ENCODE peak calls at places on chromosomes 2 and 18, in four cellular contexts. One of them, this sample, is unnamed.

GRCh38 chr2:17857016-17857415 is 21.5 kb upstream of the KCNS3 start:
- DNase-seq in GM23338: no peak
- DNase-seq in GM23248: peak
- DNase-seq in hepatocyte: no peak
- DNase-seq in this sample: no peak

GRCh38 chr2:118580651-118581050 is 266.8 kb downstream of the EN1 start:
- DNase-seq in hepatocyte: no peak
- DNase-seq in GM23248: peak
- DNase-seq in GM23338: no peak
- DNase-seq in this sample: no peak

GRCh38 chr18:9017900-9018217 is 84.6 kb upstream of the NDUFV2 start:
- DNase-seq in hepatocyte: no peak
- DNase-seq in GM23248: peak
- DNase-seq in GM23338: no peak
- DNase-seq in this sample: no peak

GRCh38 chr2:217899231-217900009 is 103.4 kb downstream of the TNS1 start:
- DNase-seq in hepatocyte: peak
- DNase-seq in GM23338: peak
- DNase-seq in GM23248: peak
- DNase-seq in this sample: peak

GRCh38 chr2:182280128-182280527 is 146.7 kb downstream of the PDE1A start:
- DNase-seq in GM23338: no peak
- DNase-seq in GM23248: peak
- DNase-seq in hepatocyte: no peak
- DNase-seq in this sample: no peak

GRCh38 chr2:238657132-238658053 is 190.5 kb upstream of the TWIST2 start:
- DNase-seq in hepatocyte: no peak
- DNase-seq in GM23338: peak
- DNase-seq in GM23248: peak
- DNase-seq in this sample: no peak

GRCh38 chr2:196170202-196170680 is 1.1 kb downstream of the STK17B start:
- DNase-seq in GM23338: peak
- DNase-seq in hepatocyte: peak
- DNase-seq in GM23248: peak
- DNase-seq in this sample: no peak

GRCh38 chr18:21949326-21950015 is 208.9 kb downstream of the MIB1 start:
- DNase-seq in GM23248: no peak
- DNase-seq in hepatocyte: no peak
- DNase-seq in GM23338: no peak
- DNase-seq in this sample: no peak

GRCh38 chr18:22563098-22563707 is 145.5 kb upstream of the CTAGE1 start:
- DNase-seq in GM23338: peak
- DNase-seq in GM23248: peak
- DNase-seq in hepatocyte: peak
- DNase-seq in this sample: peak

GRCh38 chr2:40434638-40435296 is 17.1 kb downstream of the SLC8A1 start:
- DNase-seq in GM23248: peak
- DNase-seq in hepatocyte: no peak
- DNase-seq in GM23338: no peak
- DNase-seq in this sample: peak

GRCh38 chr18:12943200-12943599 is 4.6 kb upstream of the SEH1L start:
- DNase-seq in GM23338: no peak
- DNase-seq in GM23248: peak
- DNase-seq in hepatocyte: no peak
- DNase-seq in this sample: no peak

GRCh38 chr18:24063121-24063731 is 48.7 kb downstream of the TTC39C start:
- DNase-seq in hepatocyte: no peak
- DNase-seq in GM23248: peak
- DNase-seq in GM23338: no peak
- DNase-seq in this sample: peak

GRCh38 chr2:57906152-57906732 is 140.4 kb upstream of the VRK2 start:
- DNase-seq in GM23248: peak
- DNase-seq in hepatocyte: peak
- DNase-seq in GM23338: peak
- DNase-seq in this sample: no peak

GRCh38 chr2:57902578-57902977 is 144.0 kb upstream of the VRK2 start:
- DNase-seq in GM23248: no peak
- DNase-seq in hepatocyte: no peak
- DNase-seq in GM23338: no peak
- DNase-seq in this sample: no peak

GRCh38 chr2:57908736-57909161 is 137.9 kb upstream of the VRK2 start:
- DNase-seq in GM23338: no peak
- DNase-seq in hepatocyte: no peak
- DNase-seq in GM23248: no peak
- DNase-seq in this sample: no peak

GRCh38 chr2:57907411-57907810 is 139.2 kb upstream of the VRK2 start:
- DNase-seq in GM23338: no peak
- DNase-seq in hepatocyte: no peak
- DNase-seq in GM23248: no peak
- DNase-seq in this sample: no peak
- TF ChIP-seq EZH2phosphoT487 in GM23338: no peak
- TF ChIP-seq EZH2phosphoT487 in hepatocyte: no peak
- TF ChIP-seq EZH2phosphoT487 in GM23248: no peak
- TF ChIP-seq EZH2phosphoT487 in this sample: no peak

GRCh38 chr2:210132239-210132638 is 39.0 kb downstream of the KANSL1L start:
- DNase-seq in hepatocyte: no peak
- DNase-seq in GM23338: no peak
- DNase-seq in GM23248: no peak
- DNase-seq in this sample: no peak

DNA sequence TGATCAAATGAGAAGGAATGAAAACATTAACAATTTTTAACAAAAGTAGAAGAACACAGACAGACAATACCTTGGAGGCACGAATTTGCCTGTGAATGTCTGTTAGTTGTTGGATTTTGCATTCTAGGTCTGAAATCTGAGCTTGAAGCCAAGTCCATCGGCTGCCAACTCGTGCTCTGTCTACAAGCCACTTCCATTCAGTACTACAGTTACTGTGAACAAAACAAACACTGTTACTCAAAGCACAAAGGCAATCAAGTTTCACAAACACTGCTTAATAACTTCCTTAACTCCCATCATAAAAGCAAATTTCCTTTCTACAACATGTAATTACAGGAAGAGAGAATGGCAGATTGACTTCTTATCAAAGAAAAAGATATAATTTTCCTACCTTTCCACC is 42.2 kb downstream of the KANSL1L start:
- DNase-seq in hepatocyte: peak
- DNase-seq in GM23338: peak
- DNase-seq in GM23248: no peak
- DNase-seq in this sample: no peak
- TF ChIP-seq EZH2phosphoT487 in hepatocyte: no peak
- TF ChIP-seq EZH2phosphoT487 in GM23338: no peak
- TF ChIP-seq EZH2phosphoT487 in GM23248: no peak
- TF ChIP-seq EZH2phosphoT487 in this sample: no peak

DNA sequence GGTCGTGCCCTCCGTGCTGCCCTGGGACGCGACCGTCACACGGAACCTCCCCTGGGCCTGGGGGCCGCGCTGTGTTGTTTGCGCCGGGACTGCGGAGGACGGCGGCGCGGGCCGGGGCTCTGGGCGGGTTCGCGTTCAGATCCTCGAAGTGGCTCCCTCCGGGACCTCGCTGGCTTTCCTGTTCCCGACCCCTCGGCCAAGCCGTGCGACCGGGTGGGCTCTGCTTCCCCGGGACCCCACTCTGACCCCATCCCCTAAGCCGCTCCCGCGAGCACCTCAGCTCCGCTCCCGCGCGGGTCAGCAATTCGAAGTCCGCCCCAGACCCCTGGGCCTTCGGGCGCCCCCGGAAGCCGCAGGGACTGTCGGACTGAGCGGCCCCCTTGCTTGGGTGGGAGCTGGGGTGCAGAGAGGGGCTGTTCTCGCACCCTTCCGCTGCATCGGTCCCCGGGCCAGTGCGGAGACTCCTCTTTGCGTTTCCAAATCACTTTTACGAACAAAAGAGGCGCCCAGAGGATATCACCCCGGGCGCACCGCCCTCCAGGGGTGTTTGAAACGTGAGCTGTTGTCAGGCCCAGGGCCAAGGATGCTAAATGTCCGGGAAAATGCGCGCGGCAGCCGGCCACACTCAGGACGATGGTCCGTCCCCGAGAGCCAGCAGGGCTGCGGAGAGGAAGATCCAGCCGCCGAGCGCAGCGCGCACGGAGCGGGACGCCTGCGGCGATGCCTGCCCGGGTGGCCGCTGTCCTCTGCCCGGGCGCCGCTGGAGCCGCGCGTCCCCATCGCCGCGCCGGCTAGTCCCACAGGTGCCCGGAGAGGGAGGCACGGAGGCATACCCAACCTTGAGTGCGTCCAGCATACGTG is 73.5 kb downstream of the ZCCHC2 start:
- DNase-seq in hepatocyte: peak
- DNase-seq in GM23338: peak
- DNase-seq in GM23248: peak
- DNase-seq in this sample: no peak
- TF ChIP-seq EZH2phosphoT487 in hepatocyte: no peak
- TF ChIP-seq EZH2phosphoT487 in GM23338: no peak
- TF ChIP-seq EZH2phosphoT487 in GM23248: no peak
- TF ChIP-seq EZH2phosphoT487 in this sample: no peak

DNA sequence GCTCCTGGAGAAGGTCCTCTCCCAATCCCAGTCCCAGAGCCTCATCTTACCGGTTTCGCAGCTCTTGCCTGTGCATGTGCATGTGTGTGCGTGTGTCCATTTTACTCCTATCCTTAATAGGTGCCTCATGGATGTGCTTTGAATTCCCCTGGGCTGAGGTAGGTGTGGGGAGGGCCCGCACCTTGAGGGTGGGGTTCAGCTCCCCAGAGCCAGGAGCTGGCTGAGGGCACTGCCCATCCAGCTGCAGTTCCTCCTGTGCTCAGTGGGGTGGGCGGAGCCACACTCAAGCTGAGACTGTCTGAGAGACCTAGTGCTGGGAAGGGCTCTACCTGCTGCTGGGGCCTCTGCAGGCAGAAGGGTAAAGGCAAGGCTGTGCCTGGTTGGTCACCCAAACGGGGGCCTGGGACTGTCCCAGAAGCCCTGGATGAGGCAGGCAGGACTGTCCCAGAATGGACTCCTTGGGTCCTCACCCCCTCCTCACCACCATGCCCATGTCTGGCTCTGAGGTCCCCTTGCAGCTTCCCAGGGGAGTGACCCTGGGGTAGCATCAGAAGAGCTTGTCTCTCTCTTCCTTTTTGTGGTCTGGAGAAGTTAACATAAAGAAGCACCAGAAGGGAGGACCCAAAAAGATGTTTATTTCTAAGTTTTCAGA is 8.9 kb downstream of the GDF7 start:
- DNase-seq in GM23248: peak
- DNase-seq in hepatocyte: peak
- DNase-seq in GM23338: peak
- DNase-seq in this sample: no peak
- TF ChIP-seq EZH2phosphoT487 in GM23248: no peak
- TF ChIP-seq EZH2phosphoT487 in hepatocyte: no peak
- TF ChIP-seq EZH2phosphoT487 in GM23338: no peak
- TF ChIP-seq EZH2phosphoT487 in this sample: no peak

GRCh38 chr2:85248741-85249524 is 78.9 kb downstream of the TGOLN2 start:
- DNase-seq in hepatocyte: peak
- DNase-seq in GM23338: peak
- DNase-seq in GM23248: peak
- DNase-seq in this sample: peak

GRCh38 chr2:85246348-85246747 is 81.4 kb downstream of the TGOLN2 start:
- DNase-seq in GM23338: no peak
- DNase-seq in GM23248: peak
- DNase-seq in hepatocyte: no peak
- DNase-seq in this sample: no peak

GRCh38 chr2:85251070-85251616 is 76.6 kb downstream of the TGOLN2 start:
- DNase-seq in GM23338: no peak
- DNase-seq in hepatocyte: no peak
- DNase-seq in GM23248: no peak
- DNase-seq in this sample: no peak

GRCh38 chr2:85247591-85247990 is 80.2 kb downstream of the TGOLN2 start:
- DNase-seq in hepatocyte: no peak
- DNase-seq in GM23338: peak
- DNase-seq in GM23248: no peak
- DNase-seq in this sample: no peak

GRCh38 chr2:85250045-85250444 is 77.7 kb downstream of the TGOLN2 start:
- DNase-seq in GM23248: peak
- DNase-seq in GM23338: no peak
- DNase-seq in hepatocyte: no peak
- DNase-seq in this sample: no peak
- TF ChIP-seq EZH2phosphoT487 in GM23248: no peak
- TF ChIP-seq EZH2phosphoT487 in GM23338: no peak
- TF ChIP-seq EZH2phosphoT487 in hepatocyte: no peak
- TF ChIP-seq EZH2phosphoT487 in this sample: no peak

GRCh38 chr2:41498791-41499190 is 549.0 kb upstream of the PKDCC start:
- DNase-seq in GM23338: no peak
- DNase-seq in hepatocyte: no peak
- DNase-seq in GM23248: peak
- DNase-seq in this sample: no peak
- TF ChIP-seq EZH2phosphoT487 in GM23338: no peak
- TF ChIP-seq EZH2phosphoT487 in hepatocyte: no peak
- TF ChIP-seq EZH2phosphoT487 in GM23248: no peak
- TF ChIP-seq EZH2phosphoT487 in this sample: no peak

GRCh38 chr2:30110773-30111172 is 36.0 kb upstream of the YPEL5 start:
- DNase-seq in GM23248: peak
- DNase-seq in hepatocyte: no peak
- DNase-seq in GM23338: no peak
- DNase-seq in this sample: no peak
- TF ChIP-seq EZH2phosphoT487 in GM23248: no peak
- TF ChIP-seq EZH2phosphoT487 in hepatocyte: no peak
- TF ChIP-seq EZH2phosphoT487 in GM23338: no peak
- TF ChIP-seq EZH2phosphoT487 in this sample: no peak

DNA sequence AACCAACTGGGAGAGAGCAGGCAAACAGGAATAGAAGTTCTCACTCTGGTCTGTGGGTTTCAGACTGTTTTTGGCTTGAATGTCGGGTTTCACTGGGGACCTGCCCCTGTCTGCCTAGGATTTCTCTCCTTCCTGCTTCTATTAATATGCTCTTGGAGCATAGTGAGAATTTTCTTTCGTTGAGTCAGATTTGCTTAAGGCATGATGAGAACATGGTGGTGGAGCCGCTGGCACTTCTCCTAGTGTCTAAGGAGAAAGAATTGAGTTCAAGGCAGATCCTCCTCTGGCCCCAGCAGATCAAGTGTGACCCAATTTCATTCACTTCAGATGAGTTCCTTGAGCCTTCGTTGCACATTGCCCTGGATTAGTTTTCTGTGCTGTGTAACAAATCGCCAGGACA is 103.9 kb upstream of the HS6ST1 start:
- DNase-seq in GM23338: no peak
- DNase-seq in hepatocyte: no peak
- DNase-seq in GM23248: peak
- DNase-seq in this sample: no peak
- TF ChIP-seq EZH2phosphoT487 in GM23338: no peak
- TF ChIP-seq EZH2phosphoT487 in hepatocyte: no peak
- TF ChIP-seq EZH2phosphoT487 in GM23248: no peak
- TF ChIP-seq EZH2phosphoT487 in this sample: no peak

DNA sequence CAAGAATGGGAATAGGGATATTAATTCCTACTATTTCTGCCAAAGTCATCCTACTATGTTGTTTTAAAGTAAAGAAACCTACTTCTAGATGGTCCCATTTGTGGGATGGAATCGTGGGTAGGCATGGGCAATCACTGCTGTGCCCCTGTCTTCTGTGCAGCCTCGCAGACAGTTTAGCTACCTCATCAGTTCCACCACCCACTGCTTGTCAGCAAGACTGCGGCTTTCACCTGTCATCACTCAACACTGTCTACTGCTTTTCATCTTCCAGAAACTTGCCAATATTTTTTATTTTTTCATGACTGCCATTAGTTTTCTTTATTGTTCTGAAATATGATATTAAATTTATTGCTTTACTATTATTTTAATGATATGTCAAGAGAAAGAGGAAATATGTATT is 368.1 kb upstream of the KYNU start:
- DNase-seq in GM23248: no peak
- DNase-seq in GM23338: no peak
- DNase-seq in hepatocyte: no peak
- DNase-seq in this sample: no peak
- TF ChIP-seq EZH2phosphoT487 in GM23248: no peak
- TF ChIP-seq EZH2phosphoT487 in GM23338: no peak
- TF ChIP-seq EZH2phosphoT487 in hepatocyte: no peak
- TF ChIP-seq EZH2phosphoT487 in this sample: no peak